ENCODE peak calls at places on chromosomes 13 and 19, in six cellular contexts. T is stomach; R is stimulated activated CD4-positive, alpha-beta T cell treated with anti-CD3 and anti-CD28 coated beads, TNF-alpha, amount 100 ng/mL, for 4 hours; Y is mesothelial cell of epicardium; U is nephron progenitor cell; C is NB4. X is an unnamed sample.
A peak's percentile ranks its signal among the peaks of the same experiment; 100 is the strongest.

GRCh38 chr13:98571955-98572662 is 4.8 kb downstream of the STK24 start:
- DNase-seq in Y (no peak), U (no peak), R (no peak), T (no peak), C (no peak), X (peak; percentile 71)

GRCh38 chr13:108195146-108195545 is 20.2 kb downstream of the LIG4 start:
- DNase-seq in Y (no peak), T (no peak), C (no peak), U (no peak), R (no peak), X (no peak)

GRCh38 chr13:26589754-26590153 is 32.3 kb downstream of the WASF3 start:
- DNase-seq in U (no peak), R (no peak), T (peak; percentile 45), C (peak; percentile 3), Y (no peak), X (no peak)

GRCh38 chr13:55199132-55199531 is 1941.6 kb upstream of the PRR20A start:
- DNase-seq in T (no peak), U (peak; percentile 5), R (no peak), C (peak; percentile 16), Y (no peak), X (no peak)

GRCh38 chr19:9671654-9672053 is 3.2 kb downstream of the ZNF562 start:
- DNase-seq in R (no peak), Y (no peak), U (no peak), C (peak; percentile 70), T (no peak), X (no peak)

GRCh38 chr19:12936582-12936981 is 1.8 kb upstream of the CALR start:
- DNase-seq in Y (no peak), C (peak; percentile 56), R (no peak), T (no peak), U (no peak), X (no peak)

GRCh38 chr19:43779147-43779819 is 1.5 kb downstream of the KCNN4 start:
- DNase-seq in T (peak; percentile 68), C (peak; percentile 42), U (no peak), Y (no peak), R (no peak), X (no peak)

GRCh38 chr19:55616395-55616875 is 7.9 kb downstream of the ZNF784 start:
- DNase-seq in R (no peak), Y (no peak), C (no peak), U (no peak), T (no peak), X (no peak)

GRCh38 chr19:1063030-1063908 is 3.7 kb upstream of the ARHGAP45 start:
- DNase-seq in Y (no peak), T (no peak), U (peak; percentile 42), R (no peak), C (peak; percentile 56), X (no peak)

GRCh38 chr13:65460136-65460535 is 1770.0 kb downstream of the PCDH9 start:
- DNase-seq in C (no peak), T (no peak), U (no peak), R (no peak), Y (no peak), X (peak; percentile 1)

GRCh38 chr13:98171806-98172569 is 5.1 kb downstream of the RNF113B start:
- DNase-seq in Y (no peak), U (peak; percentile 23), R (no peak), C (no peak), T (peak; percentile 44), X (peak; percentile 59)

GRCh38 chr13:107211073-107211472 is 643.1 kb upstream of the ARGLU1 start:
- DNase-seq in T (peak; percentile 80), Y (peak; percentile 42), U (peak; percentile 80), R (no peak), C (peak; percentile 72), X (peak; percentile 79)

GRCh38 chr19:45568732-45569131 is 15.9 kb downstream of the OPA3 start:
- DNase-seq in C (no peak), Y (no peak), T (no peak), R (no peak), U (no peak), X (peak; percentile 44)

X was measured in GM03348.